ENCODE peak calls at places on chromosomes 3 and 15, in nine cellular contexts. One of them, this sample, is unnamed.

GRCh38 chr3:193832833-193833413 is 239.9 kb downstream of the OPA1 start:
- DNase-seq in type B pancreatic cell: no peak
- DNase-seq in brain microvascular endothelial cell: no peak
- DNase-seq in mucosa of gallbladder: no peak
- DNase-seq in HepG2: no peak
- DNase-seq in anterior cingulate cortex: no peak
- DNase-seq in NCI-H1930: no peak
- DNase-seq in COR-L47: no peak
- DNase-seq in left cardiac atrium: no peak
- DNase-seq in this sample: no peak

GRCh38 chr3:100634493-100635272 is 25.3 kb downstream of the ADGRG7 start:
- DNase-seq in NCI-H1930: no peak
- DNase-seq in mucosa of gallbladder: peak
- DNase-seq in type B pancreatic cell: no peak
- DNase-seq in HepG2: peak
- DNase-seq in COR-L47: peak
- DNase-seq in brain microvascular endothelial cell: peak
- DNase-seq in left cardiac atrium: no peak
- DNase-seq in anterior cingulate cortex: no peak
- DNase-seq in this sample: peak

GRCh38 chr3:18349197-18349798 is 75.8 kb downstream of the SATB1 start:
- DNase-seq in anterior cingulate cortex: no peak
- DNase-seq in brain microvascular endothelial cell: no peak
- DNase-seq in left cardiac atrium: no peak
- DNase-seq in mucosa of gallbladder: no peak
- DNase-seq in NCI-H1930: no peak
- DNase-seq in HepG2: no peak
- DNase-seq in COR-L47: no peak
- DNase-seq in type B pancreatic cell: no peak
- DNase-seq in this sample: no peak

GRCh38 chr15:72306211-72306785 is 13.7 kb downstream of the CELF6 start:
- DNase-seq in NCI-H1930: no peak
- DNase-seq in HepG2: no peak
- DNase-seq in type B pancreatic cell: no peak
- DNase-seq in brain microvascular endothelial cell: peak
- DNase-seq in COR-L47: peak
- DNase-seq in left cardiac atrium: no peak
- DNase-seq in anterior cingulate cortex: peak
- DNase-seq in mucosa of gallbladder: no peak
- DNase-seq in this sample: no peak

GRCh38 chr3:32743934-32744333 is 58.9 kb downstream of the CNOT10 start:
- DNase-seq in HepG2: peak
- DNase-seq in brain microvascular endothelial cell: no peak
- DNase-seq in anterior cingulate cortex: no peak
- DNase-seq in mucosa of gallbladder: no peak
- DNase-seq in COR-L47: no peak
- DNase-seq in type B pancreatic cell: no peak
- DNase-seq in left cardiac atrium: no peak
- DNase-seq in NCI-H1930: no peak
- DNase-seq in this sample: no peak

GRCh38 chr3:120473389-120473788 is 22.6 kb upstream of the FSTL1 start:
- DNase-seq in COR-L47: no peak
- DNase-seq in left cardiac atrium: no peak
- DNase-seq in brain microvascular endothelial cell: no peak
- DNase-seq in mucosa of gallbladder: no peak
- DNase-seq in NCI-H1930: no peak
- DNase-seq in HepG2: no peak
- DNase-seq in type B pancreatic cell: no peak
- DNase-seq in anterior cingulate cortex: no peak
- DNase-seq in this sample: no peak

GRCh38 chr3:98553021-98553563 is 21.3 kb downstream of the GPR15 start:
- DNase-seq in HepG2: no peak
- DNase-seq in NCI-H1930: no peak
- DNase-seq in left cardiac atrium: no peak
- DNase-seq in brain microvascular endothelial cell: no peak
- DNase-seq in type B pancreatic cell: no peak
- DNase-seq in anterior cingulate cortex: no peak
- DNase-seq in COR-L47: no peak
- DNase-seq in mucosa of gallbladder: no peak
- DNase-seq in this sample: no peak

GRCh38 chr3:196127308-196128040 is 45.6 kb upstream of the TFRC start:
- DNase-seq in brain microvascular endothelial cell: no peak
- DNase-seq in mucosa of gallbladder: no peak
- DNase-seq in NCI-H1930: no peak
- DNase-seq in anterior cingulate cortex: no peak
- DNase-seq in type B pancreatic cell: no peak
- DNase-seq in HepG2: no peak
- DNase-seq in left cardiac atrium: no peak
- DNase-seq in COR-L47: no peak
- DNase-seq in this sample: no peak

GRCh38 chr3:67037615-67038014 is 39.5 kb downstream of the KBTBD8 start:
- DNase-seq in NCI-H1930: no peak
- DNase-seq in HepG2: no peak
- DNase-seq in mucosa of gallbladder: no peak
- DNase-seq in left cardiac atrium: no peak
- DNase-seq in anterior cingulate cortex: no peak
- DNase-seq in brain microvascular endothelial cell: no peak
- DNase-seq in type B pancreatic cell: no peak
- DNase-seq in COR-L47: no peak
- DNase-seq in this sample: no peak

GRCh38 chr3:181695661-181696491 is 15.8 kb upstream of the SOX2 start:
- DNase-seq in HepG2: no peak
- DNase-seq in COR-L47: no peak
- DNase-seq in NCI-H1930: no peak
- DNase-seq in mucosa of gallbladder: no peak
- DNase-seq in anterior cingulate cortex: no peak
- DNase-seq in type B pancreatic cell: no peak
- DNase-seq in left cardiac atrium: no peak
- DNase-seq in brain microvascular endothelial cell: no peak
- DNase-seq in this sample: no peak

GRCh38 chr3:190444036-190444435 is 5.7 kb downstream of the TMEM207 start:
- DNase-seq in mucosa of gallbladder: no peak
- DNase-seq in left cardiac atrium: no peak
- DNase-seq in brain microvascular endothelial cell: no peak
- DNase-seq in COR-L47: no peak
- DNase-seq in type B pancreatic cell: no peak
- DNase-seq in NCI-H1930: no peak
- DNase-seq in anterior cingulate cortex: no peak
- DNase-seq in HepG2: no peak
- DNase-seq in this sample: no peak

GRCh38 chr3:113745273-113746068 is 578 bp downstream of the NAA50 start:
- DNase-seq in anterior cingulate cortex: peak
- DNase-seq in HepG2: peak
- DNase-seq in brain microvascular endothelial cell: peak
- DNase-seq in mucosa of gallbladder: peak
- DNase-seq in left cardiac atrium: peak
- DNase-seq in type B pancreatic cell: peak
- DNase-seq in COR-L47: peak
- DNase-seq in NCI-H1930: peak
- DNase-seq in this sample: peak

GRCh38 chr3:67402873-67403272 is 251.5 kb downstream of the SUCLG2 start:
- DNase-seq in type B pancreatic cell: no peak
- DNase-seq in NCI-H1930: no peak
- DNase-seq in anterior cingulate cortex: no peak
- DNase-seq in HepG2: no peak
- DNase-seq in brain microvascular endothelial cell: no peak
- DNase-seq in COR-L47: no peak
- DNase-seq in left cardiac atrium: no peak
- DNase-seq in mucosa of gallbladder: no peak
- DNase-seq in this sample: no peak

GRCh38 chr15:47293763-47294162 is 423.5 kb upstream of the SEMA6D start:
- DNase-seq in type B pancreatic cell: no peak
- DNase-seq in brain microvascular endothelial cell: peak
- DNase-seq in HepG2: no peak
- DNase-seq in COR-L47: no peak
- DNase-seq in mucosa of gallbladder: peak
- DNase-seq in left cardiac atrium: peak
- DNase-seq in NCI-H1930: no peak
- DNase-seq in anterior cingulate cortex: no peak
- DNase-seq in this sample: no peak

GRCh38 chr15:58467121-58467721 is 35.4 kb downstream of the LIPC start:
- DNase-seq in left cardiac atrium: no peak
- DNase-seq in HepG2: peak
- DNase-seq in brain microvascular endothelial cell: no peak
- DNase-seq in anterior cingulate cortex: no peak
- DNase-seq in mucosa of gallbladder: no peak
- DNase-seq in type B pancreatic cell: no peak
- DNase-seq in COR-L47: no peak
- DNase-seq in NCI-H1930: no peak
- DNase-seq in this sample: no peak

GRCh38 chr3:186142556-186142955 is 33.7 kb upstream of the ETV5 start:
- DNase-seq in NCI-H1930: no peak
- DNase-seq in HepG2: no peak
- DNase-seq in anterior cingulate cortex: no peak
- DNase-seq in COR-L47: no peak
- DNase-seq in mucosa of gallbladder: no peak
- DNase-seq in type B pancreatic cell: no peak
- DNase-seq in brain microvascular endothelial cell: peak
- DNase-seq in left cardiac atrium: no peak
- DNase-seq in this sample: no peak

GRCh38 chr3:7929319-7929889 is 572.2 kb upstream of the LMCD1 start:
- DNase-seq in left cardiac atrium: no peak
- DNase-seq in HepG2: no peak
- DNase-seq in NCI-H1930: no peak
- DNase-seq in COR-L47: no peak
- DNase-seq in anterior cingulate cortex: no peak
- DNase-seq in brain microvascular endothelial cell: no peak
- DNase-seq in type B pancreatic cell: no peak
- DNase-seq in mucosa of gallbladder: peak
- DNase-seq in this sample: no peak

GRCh38 chr3:115086379-115086778 is 60.7 kb downstream of the ZBTB20 start:
- DNase-seq in type B pancreatic cell: no peak
- DNase-seq in NCI-H1930: no peak
- DNase-seq in left cardiac atrium: no peak
- DNase-seq in HepG2: no peak
- DNase-seq in mucosa of gallbladder: no peak
- DNase-seq in anterior cingulate cortex: no peak
- DNase-seq in COR-L47: no peak
- DNase-seq in brain microvascular endothelial cell: no peak
- DNase-seq in this sample: no peak

GRCh38 chr15:58065011-58065444 is 483 bp downstream of the ALDH1A2 start:
- DNase-seq in brain microvascular endothelial cell: no peak
- DNase-seq in left cardiac atrium: peak
- DNase-seq in NCI-H1930: no peak
- DNase-seq in COR-L47: no peak
- DNase-seq in type B pancreatic cell: peak
- DNase-seq in HepG2: no peak
- DNase-seq in anterior cingulate cortex: no peak
- DNase-seq in mucosa of gallbladder: peak
- DNase-seq in this sample: no peak

GRCh38 chr3:116836286-116836685 is 126.7 kb downstream of the TUSC7 start:
- DNase-seq in anterior cingulate cortex: no peak
- DNase-seq in left cardiac atrium: no peak
- DNase-seq in NCI-H1930: no peak
- DNase-seq in brain microvascular endothelial cell: peak
- DNase-seq in type B pancreatic cell: no peak
- DNase-seq in COR-L47: no peak
- DNase-seq in HepG2: no peak
- DNase-seq in mucosa of gallbladder: no peak
- DNase-seq in this sample: peak

GRCh38 chr3:134445631-134446030 is 40.2 kb downstream of the ANAPC13 start:
- DNase-seq in left cardiac atrium: no peak
- DNase-seq in NCI-H1930: no peak
- DNase-seq in COR-L47: no peak
- DNase-seq in type B pancreatic cell: no peak
- DNase-seq in mucosa of gallbladder: peak
- DNase-seq in brain microvascular endothelial cell: peak
- DNase-seq in anterior cingulate cortex: no peak
- DNase-seq in HepG2: no peak
- DNase-seq in this sample: no peak

GRCh38 chr3:135412475-135412874 is 553.1 kb upstream of the PPP2R3A start:
- DNase-seq in brain microvascular endothelial cell: no peak
- DNase-seq in left cardiac atrium: no peak
- DNase-seq in mucosa of gallbladder: no peak
- DNase-seq in HepG2: no peak
- DNase-seq in type B pancreatic cell: no peak
- DNase-seq in anterior cingulate cortex: no peak
- DNase-seq in NCI-H1930: peak
- DNase-seq in COR-L47: peak
- DNase-seq in this sample: no peak

GRCh38 chr3:8621872-8622271 is 22.7 kb downstream of the SSUH2 start:
- DNase-seq in NCI-H1930: no peak
- DNase-seq in left cardiac atrium: no peak
- DNase-seq in anterior cingulate cortex: no peak
- DNase-seq in type B pancreatic cell: no peak
- DNase-seq in mucosa of gallbladder: no peak
- DNase-seq in COR-L47: no peak
- DNase-seq in brain microvascular endothelial cell: peak
- DNase-seq in HepG2: no peak
- DNase-seq in this sample: peak

GRCh38 chr3:133230191-133230590 is 169.7 kb upstream of the BFSP2 start:
- DNase-seq in COR-L47: no peak
- DNase-seq in left cardiac atrium: peak
- DNase-seq in mucosa of gallbladder: no peak
- DNase-seq in HepG2: no peak
- DNase-seq in NCI-H1930: no peak
- DNase-seq in brain microvascular endothelial cell: no peak
- DNase-seq in type B pancreatic cell: no peak
- DNase-seq in anterior cingulate cortex: no peak
- DNase-seq in this sample: no peak

GRCh38 chr3:129286081-129286480 is 7.4 kb downstream of the HMCES start:
- DNase-seq in HepG2: no peak
- DNase-seq in COR-L47: no peak
- DNase-seq in left cardiac atrium: no peak
- DNase-seq in type B pancreatic cell: no peak
- DNase-seq in brain microvascular endothelial cell: no peak
- DNase-seq in NCI-H1930: no peak
- DNase-seq in mucosa of gallbladder: no peak
- DNase-seq in anterior cingulate cortex: no peak
- DNase-seq in this sample: no peak

GRCh38 chr3:189494632-189495031 is 136.6 kb upstream of the TP63 start:
- DNase-seq in brain microvascular endothelial cell: no peak
- DNase-seq in mucosa of gallbladder: no peak
- DNase-seq in type B pancreatic cell: no peak
- DNase-seq in anterior cingulate cortex: no peak
- DNase-seq in HepG2: no peak
- DNase-seq in COR-L47: no peak
- DNase-seq in left cardiac atrium: no peak
- DNase-seq in NCI-H1930: no peak
- DNase-seq in this sample: no peak

GRCh38 chr3:186400677-186401076 is 38.6 kb upstream of the DGKG start:
- DNase-seq in brain microvascular endothelial cell: peak
- DNase-seq in type B pancreatic cell: no peak
- DNase-seq in NCI-H1930: no peak
- DNase-seq in mucosa of gallbladder: no peak
- DNase-seq in HepG2: no peak
- DNase-seq in COR-L47: no peak
- DNase-seq in left cardiac atrium: no peak
- DNase-seq in anterior cingulate cortex: no peak
- DNase-seq in this sample: peak

GRCh38 chr3:126858887-126859286 is 124.0 kb upstream of the PLXNA1 start:
- DNase-seq in brain microvascular endothelial cell: peak
- DNase-seq in type B pancreatic cell: no peak
- DNase-seq in mucosa of gallbladder: no peak
- DNase-seq in HepG2: no peak
- DNase-seq in NCI-H1930: peak
- DNase-seq in COR-L47: peak
- DNase-seq in left cardiac atrium: no peak
- DNase-seq in anterior cingulate cortex: no peak
- DNase-seq in this sample: peak

GRCh38 chr15:38539008-38539343 is 25.6 kb downstream of the RASGRP1 start:
- DNase-seq in COR-L47: no peak
- DNase-seq in anterior cingulate cortex: no peak
- DNase-seq in mucosa of gallbladder: no peak
- DNase-seq in left cardiac atrium: no peak
- DNase-seq in brain microvascular endothelial cell: no peak
- DNase-seq in HepG2: no peak
- DNase-seq in NCI-H1930: no peak
- DNase-seq in type B pancreatic cell: no peak
- DNase-seq in this sample: no peak

GRCh38 chr3:167032267-167032876 is 347.7 kb downstream of the ZBBX start:
- DNase-seq in mucosa of gallbladder: no peak
- DNase-seq in anterior cingulate cortex: no peak
- DNase-seq in brain microvascular endothelial cell: peak
- DNase-seq in type B pancreatic cell: no peak
- DNase-seq in left cardiac atrium: no peak
- DNase-seq in COR-L47: peak
- DNase-seq in NCI-H1930: peak
- DNase-seq in HepG2: peak
- DNase-seq in this sample: peak

GRCh38 chr15:90360746-90361145 is 8.7 kb downstream of the ZNF774 start:
- DNase-seq in NCI-H1930: no peak
- DNase-seq in COR-L47: no peak
- DNase-seq in HepG2: no peak
- DNase-seq in anterior cingulate cortex: no peak
- DNase-seq in left cardiac atrium: no peak
- DNase-seq in mucosa of gallbladder: no peak
- DNase-seq in type B pancreatic cell: no peak
- DNase-seq in brain microvascular endothelial cell: no peak
- DNase-seq in this sample: no peak